ENCODE peak calls at places on chromosomes 16 and 17, in six cellular contexts. V is IMR-90, N is A549, R is K562, W is HepG2, H is GM12878. E is an unnamed sample.

GRCh38 chr17:50768348-50768761 is 1.0 kb upstream of the ANKRD40CL start:
- DNase-seq in V (no peak), N (peak), R (no peak), W (peak), H (no peak), E (no peak)

GRCh38 chr17:13031718-13032350 is 14.0 kb upstream of the ELAC2 start:
- DNase-seq in V (peak), N (peak), R (peak), W (peak), H (no peak), E (peak)

GRCh38 chr16:66662445-66663194 is 33.9 kb downstream of the CMTM4 start:
- DNase-seq in V (peak), N (peak), R (peak), W (peak), H (no peak), E (peak)

GRCh38 chr17:74241847-74242246 is 28.5 kb downstream of the TTYH2 start:
- DNase-seq in V (no peak), N (no peak), R (no peak), W (no peak), H (no peak), E (no peak)

GRCh38 chr17:63571632-63572310 is 21.5 kb downstream of the DCAF7 start:
- DNase-seq in V (peak), N (no peak), R (peak), W (peak), H (no peak), E (no peak)

GRCh38 chr17:6603746-6604325 is 36.7 kb downstream of the KIAA0753 start:
- DNase-seq in V (peak), N (no peak), R (no peak), W (no peak), H (no peak), E (no peak)

GRCh38 chr16:46862555-46863447 is 21.4 kb upstream of the GPT2 start:
- DNase-seq in V (peak), N (no peak), R (no peak), W (no peak), H (no peak), E (no peak)

GRCh38 chr17:38418069-38418692 is 10.1 kb upstream of the ARHGAP23 start:
- DNase-seq in V (no peak), N (no peak), R (no peak), W (no peak), H (no peak), E (no peak)

GRCh38 chr16:5003828-5004227 is 29.9 kb downstream of the NAGPA start:
- DNase-seq in V (no peak), N (no peak), R (no peak), W (no peak), H (no peak), E (no peak)

GRCh38 chr17:4580291-4580690 is 4.0 kb upstream of the SMTNL2 start:
- DNase-seq in V (no peak), N (no peak), R (no peak), W (no peak), H (no peak), E (no peak)

GRCh38 chr17:36095992-36096391 is 6.0 kb upstream of the CCL3 start:
- DNase-seq in V (no peak), N (no peak), R (no peak), W (no peak), H (no peak), E (no peak)

GRCh38 chr17:65055280-65055707 is 1.2 kb downstream of the GNA13 start:
- DNase-seq in V (no peak), N (no peak), R (no peak), W (no peak), H (no peak), E (no peak)
- TF ChIP-seq BHLHE40 in V (no peak), N (no peak), R (no peak), W (no peak), H (no peak), E (no peak)

DNA sequence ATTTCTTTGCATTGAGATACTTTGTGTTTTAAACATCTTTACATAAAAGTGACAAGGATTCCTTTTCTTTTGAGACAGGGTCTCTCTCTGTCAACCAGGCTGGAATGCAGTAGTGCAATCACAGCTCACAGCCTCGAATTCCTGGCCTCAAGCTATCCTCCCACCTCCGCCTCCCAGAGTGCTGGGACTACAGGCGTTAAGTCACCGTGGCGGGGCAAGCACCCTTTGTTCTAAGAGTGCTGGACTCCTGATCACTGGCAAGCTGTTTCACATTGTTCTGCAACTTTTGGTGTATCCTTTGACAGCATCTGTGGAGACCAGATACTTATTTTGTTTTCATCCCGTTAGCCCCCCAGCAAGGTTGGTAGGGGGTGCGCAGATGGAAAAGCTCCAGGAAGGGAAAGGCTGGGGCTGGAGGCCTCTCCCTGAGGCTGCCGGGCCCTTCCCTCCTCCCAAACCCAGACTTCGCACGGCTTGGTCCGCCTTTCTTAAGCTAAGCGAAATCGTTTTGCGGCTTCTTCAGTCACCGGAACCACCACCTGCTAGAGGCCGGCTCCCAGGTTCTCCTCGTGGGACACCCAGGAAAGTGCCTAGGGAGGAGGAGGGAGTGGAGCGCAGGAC is 1.1 kb downstream of the ST6GALNAC2 start:
- DNase-seq in V (no peak), N (no peak), R (no peak), W (no peak), H (no peak), E (no peak)
- TF ChIP-seq BHLHE40 in V (no peak), N (no peak), R (no peak), W (no peak), H (no peak), E (no peak)

GRCh38 chr16:22413819-22414218 is 39.4 kb upstream of the CDR2 start:
- DNase-seq in V (no peak), N (no peak), R (no peak), W (no peak), H (no peak), E (no peak)

GRCh38 chr16:22419908-22420307 is 45.5 kb upstream of the CDR2 start:
- DNase-seq in V (no peak), N (no peak), R (no peak), W (no peak), H (no peak), E (no peak)

GRCh38 chr16:22420606-22421135 is 46.3 kb upstream of the CDR2 start:
- DNase-seq in V (no peak), N (no peak), R (no peak), W (no peak), H (no peak), E (no peak)

DNA sequence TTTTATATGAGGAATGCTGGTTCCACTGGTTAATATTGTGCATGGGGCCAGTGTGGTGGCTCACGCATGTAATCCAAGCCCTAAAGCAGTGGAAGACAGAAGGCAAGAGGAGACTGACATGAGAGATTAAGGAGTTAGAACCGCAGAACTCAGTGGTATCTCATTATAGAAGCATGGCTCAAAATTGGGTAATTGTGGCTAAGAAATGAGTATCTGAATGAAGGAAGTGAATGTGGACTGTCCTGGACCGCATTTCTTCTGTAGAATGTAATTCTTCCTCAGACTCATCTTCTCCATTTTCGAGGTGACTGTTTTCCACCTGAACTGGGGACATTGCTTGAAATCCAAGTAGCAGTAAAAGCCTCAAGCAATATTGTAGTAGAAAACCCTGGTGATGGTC is 42.6 kb upstream of the CDR2 start:
- DNase-seq in V (no peak), N (no peak), R (no peak), W (no peak), H (no peak), E (no peak)
- TF ChIP-seq BHLHE40 in V (no peak), N (no peak), R (no peak), W (no peak), H (no peak), E (no peak)

GRCh38 chr16:61214780-61215179 is 821.5 kb downstream of the CDH8 start:
- DNase-seq in V (no peak), N (no peak), R (no peak), W (no peak), H (no peak), E (no peak)
- TF ChIP-seq BHLHE40 in V (no peak), N (no peak), R (no peak), W (no peak), H (no peak), E (no peak)

GRCh38 chr17:77634710-77635109 is 323.8 kb upstream of the TNRC6C start:
- DNase-seq in V (no peak), N (no peak), R (no peak), W (no peak), H (peak), E (no peak)
- TF ChIP-seq BHLHE40 in V (no peak), N (no peak), R (no peak), W (no peak), H (no peak), E (no peak)

GRCh38 chr16:30416047-30416603 is 8.7 kb downstream of the ZNF771 start:
- DNase-seq in V (no peak), N (no peak), R (no peak), W (no peak), H (no peak), E (no peak)

GRCh38 chr16:30416624-30417298 is 9.4 kb downstream of the ZNF771 start:
- DNase-seq in V (no peak), N (no peak), R (no peak), W (no peak), H (no peak), E (no peak)

GRCh38 chr16:30413116-30413806 is 5.9 kb downstream of the ZNF771 start:
- DNase-seq in V (no peak), N (no peak), R (no peak), W (no peak), H (no peak), E (no peak)

GRCh38 chr16:30417447-30418349 is 10.3 kb downstream of the ZNF771 start:
- DNase-seq in V (peak), N (peak), R (peak), W (no peak), H (peak), E (peak)

DNA sequence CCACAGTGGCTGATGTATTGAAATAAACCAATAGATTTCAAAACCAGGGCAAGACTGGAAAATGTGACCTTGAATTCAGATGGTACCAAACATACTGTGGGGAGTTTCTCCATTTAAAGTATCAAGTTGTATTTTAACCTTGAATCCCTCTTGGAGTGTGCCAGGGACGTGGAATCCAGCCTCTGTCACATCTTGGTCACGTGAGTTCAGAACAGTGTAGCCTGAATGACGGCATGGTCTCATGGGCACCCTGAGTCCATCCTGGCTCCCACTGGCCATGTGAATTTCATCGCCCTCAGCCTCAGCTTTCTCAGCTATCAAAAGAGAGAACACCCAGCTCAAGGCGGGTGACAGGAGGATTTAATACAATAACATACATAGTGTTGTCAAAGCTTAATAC is 6.8 kb downstream of the ZNF771 start:
- DNase-seq in V (no peak), N (no peak), R (no peak), W (no peak), H (no peak), E (no peak)
- TF ChIP-seq BHLHE40 in V (no peak), N (no peak), R (no peak), W (no peak), H (no peak), E (no peak)

DNA sequence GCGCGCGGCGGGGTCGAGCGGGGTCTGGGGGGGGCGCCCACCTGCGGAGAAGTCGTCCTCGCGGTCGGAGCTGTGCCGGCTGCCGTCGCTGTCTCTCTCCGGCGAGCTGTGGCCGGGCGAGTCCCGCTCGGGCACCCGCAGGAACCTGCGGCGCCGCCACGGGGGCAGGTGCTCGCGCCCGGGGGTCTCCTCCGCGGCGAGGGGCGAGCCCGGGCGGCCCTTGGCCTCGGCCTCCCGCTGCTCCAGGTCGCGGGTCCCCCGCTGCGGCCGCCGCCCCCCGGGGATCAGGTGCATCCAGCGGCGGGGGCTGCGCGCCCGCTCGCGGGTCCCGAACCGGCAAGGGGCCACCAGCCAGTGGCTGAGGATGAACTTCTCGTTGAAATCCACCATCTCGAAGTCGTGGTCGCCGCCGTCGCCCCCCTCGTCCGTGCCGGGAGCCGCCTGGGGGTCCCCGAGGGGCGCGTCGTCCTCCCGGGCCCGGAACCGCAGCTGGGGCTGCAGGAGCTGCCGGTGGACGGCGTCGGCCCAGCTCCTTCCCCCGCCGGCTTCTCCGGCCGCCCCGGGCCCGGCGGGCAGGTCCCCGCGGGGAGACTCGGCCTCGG is 41.4 kb upstream of the BHLHA9 start:
- DNase-seq in V (no peak), N (no peak), R (no peak), W (no peak), H (no peak), E (no peak)
- TF ChIP-seq BHLHE40 in V (no peak), N (no peak), R (no peak), W (no peak), H (no peak), E (no peak)

GRCh38 chr16:86808863-86809444 is 230.6 kb downstream of the FOXL1 start:
- DNase-seq in V (no peak), N (no peak), R (no peak), W (no peak), H (no peak), E (no peak)
- TF ChIP-seq BHLHE40 in V (no peak), N (no peak), R (no peak), W (no peak), H (no peak), E (no peak)